ENCODE peak calls at places on chromosomes 4 and X, in six cellular contexts. D is cardiac muscle cell, N is progenitor cell of endocrine pancreas, K is fibroblast of mammary gland, O is RWPE1, A is mucosa of descending colon. I is an unnamed sample.

GRCh38 chr4:21888195-21888976 is 60.2 kb downstream of the KCNIP4 start:
- DNase-seq in K (peak; percentile 97), O (peak; percentile 36), N (no peak), D (peak; percentile 62), A (no peak), I (no peak)

GRCh38 chr4:173436149-173436579 is 37.2 kb upstream of the SCRG1 start:
- DNase-seq in A (no peak), D (peak; percentile 80), K (peak; percentile 93), O (no peak), N (no peak), I (no peak)

GRCh38 chr4:52548818-52549570 is 110.1 kb downstream of the USP46 start:
- DNase-seq in N (no peak), K (no peak), D (no peak), A (no peak), O (no peak), I (no peak)

GRCh38 chrX:16869393-16870094 is 618 bp downstream of the RBBP7 start:
- DNase-seq in O (peak; percentile 5), D (peak; percentile 32), K (no peak), A (peak; percentile 59), N (peak; percentile 45), I (peak; percentile 82)

GRCh38 chrX:76555816-76556215 is 128.3 kb downstream of the MAGEE1 start:
- DNase-seq in K (peak; percentile 32), O (no peak), D (peak; percentile 20), A (no peak), N (no peak), I (no peak)

GRCh38 chr4:168151313-168151712 is 59.0 kb downstream of the ANXA10 start:
- DNase-seq in D (no peak), K (no peak), A (no peak), O (no peak), N (no peak), I (no peak)

GRCh38 chr4:157706134-157706533 is 466.7 kb downstream of the GASK1B start:
- DNase-seq in D (no peak), K (no peak), O (no peak), N (no peak), A (no peak), I (no peak)

GRCh38 chr4:119039779-119040178 is 95.9 kb upstream of the MYOZ2 start:
- DNase-seq in K (no peak), N (no peak), A (no peak), O (no peak), D (no peak), I (no peak)

GRCh38 chrX:107678957-107679740 is 50.8 kb downstream of the PRPS1 start:
- DNase-seq in A (peak; percentile 62), D (peak; percentile 87), O (no peak), N (no peak), K (peak; percentile 97), I (no peak)

GRCh38 chr4:100823066-100823992 is 305.5 kb upstream of the EMCN start:
- DNase-seq in O (peak; percentile 50), D (no peak), N (no peak), K (peak; percentile 2), A (no peak), I (no peak)

GRCh38 chr4:68658672-68659071 is 11.8 kb downstream of the UGT2B15 start:
- DNase-seq in K (no peak), N (no peak), A (no peak), O (no peak), D (no peak), I (no peak)

GRCh38 chrX:100636321-100636991 is at the start of gene TSPAN6:
- DNase-seq in D (peak; percentile 92), N (peak; percentile 74), A (peak; percentile 84), K (peak; percentile 86), O (peak; percentile 79), I (peak; percentile 81)

GRCh38 chr4:99087887-99088484 is 602 bp downstream of the ADH5 start:
- DNase-seq in O (peak; percentile 71), N (no peak), D (peak; percentile 91), A (no peak), K (peak; percentile 87), I (no peak)

GRCh38 chr4:55549888-55550287 is 3.2 kb upstream of the CLOCK start:
- DNase-seq in O (peak; percentile 84), K (peak; percentile 82), D (peak; percentile 20), A (no peak), N (no peak), I (no peak)

GRCh38 chr4:7411896-7412585 is 22.7 kb downstream of the PSAPL1 start:
- DNase-seq in K (no peak), O (no peak), D (no peak), N (no peak), A (no peak), I (peak; percentile 45)

GRCh38 chr4:1523033-1523432 is 116.8 kb upstream of the NKX1-1 start:
- DNase-seq in A (peak; percentile 10), O (no peak), N (no peak), K (no peak), D (no peak), I (no peak)

GRCh38 chr4:17577660-17578481 is 873 bp downstream of the LAP3 start:
- DNase-seq in K (peak; percentile 32), O (no peak), D (peak; percentile 33), A (peak; percentile 71), N (peak; percentile 23), I (no peak)

GRCh38 chr4:15131551-15131950 is 129.3 kb downstream of the CPEB2 start:
- DNase-seq in N (no peak), K (no peak), D (no peak), O (peak; percentile 4), A (no peak), I (no peak)

GRCh38 chrX:71224098-71224708 is 1.2 kb downstream of the GJB1 start:
- DNase-seq in N (no peak), K (no peak), A (no peak), O (no peak), D (no peak), I (no peak)

GRCh38 chr4:118783887-118784286 is 52.0 kb downstream of the SEC24D start:
- DNase-seq in K (peak; percentile 82), A (no peak), D (peak; percentile 56), O (no peak), N (no peak), I (no peak)

GRCh38 chr4:186151499-186151898 is 39.9 kb upstream of the CYP4V2 start:
- DNase-seq in N (no peak), A (no peak), K (no peak), D (no peak), O (no peak), I (peak; percentile 1)

GRCh38 chr4:186669159-186669720 is 54.4 kb downstream of the FAT1 start:
- DNase-seq in K (peak; percentile 72), N (no peak), O (peak; percentile 24), D (peak; percentile 82), A (no peak), I (no peak)

GRCh38 chr4:87516683-87517082 is 12.5 kb downstream of the SPARCL1 start:
- DNase-seq in D (peak; percentile 44), K (no peak), O (no peak), A (no peak), N (no peak), I (no peak)

GRCh38 chr4:964346-965025 is 8.9 kb downstream of the DGKQ start:
- DNase-seq in N (no peak), O (no peak), K (no peak), D (no peak), A (no peak), I (no peak)

GRCh38 chr4:152032722-152033131 is 271.9 kb upstream of the GATB start:
- DNase-seq in K (peak; percentile 82), O (no peak), A (no peak), N (no peak), D (peak; percentile 34), I (peak; percentile 1)

GRCh38 chr4:35500812-35501211 is 743.5 kb downstream of the ARAP2 start:
- DNase-seq in O (no peak), K (no peak), D (no peak), N (no peak), A (no peak), I (no peak)

GRCh38 chr4:96677499-96677898 is 837.6 kb downstream of the PDHA2 start:
- DNase-seq in N (no peak), A (no peak), O (peak; percentile 4), D (peak; percentile 47), K (no peak), I (no peak)

GRCh38 chrX:103187953-103188475 is 26.9 kb upstream of the BEX4 start:
- DNase-seq in D (no peak), O (no peak), K (peak; percentile 8), N (no peak), A (no peak), I (no peak)

GRCh38 chr4:70994069-70994366 is 569 bp downstream of the DCK start:
- DNase-seq in K (peak; percentile 17), A (no peak), N (no peak), O (peak; percentile 35), D (no peak), I (no peak)
- TF ChIP-seq CTCF in K (no peak), A (no peak), N (no peak), O (no peak), D (no peak), I (no peak)

GRCh38 chr4:139655116-139655515 is 10.5 kb upstream of the MGST2 start:
- DNase-seq in D (peak; percentile 73), O (no peak), A (no peak), N (no peak), K (peak; percentile 62), I (no peak)
- TF ChIP-seq CTCF in D (peak; percentile 45), O (peak; percentile 75), A (no peak), N (peak; percentile 45), K (peak; percentile 48), I (peak; percentile 55)

DNA sequence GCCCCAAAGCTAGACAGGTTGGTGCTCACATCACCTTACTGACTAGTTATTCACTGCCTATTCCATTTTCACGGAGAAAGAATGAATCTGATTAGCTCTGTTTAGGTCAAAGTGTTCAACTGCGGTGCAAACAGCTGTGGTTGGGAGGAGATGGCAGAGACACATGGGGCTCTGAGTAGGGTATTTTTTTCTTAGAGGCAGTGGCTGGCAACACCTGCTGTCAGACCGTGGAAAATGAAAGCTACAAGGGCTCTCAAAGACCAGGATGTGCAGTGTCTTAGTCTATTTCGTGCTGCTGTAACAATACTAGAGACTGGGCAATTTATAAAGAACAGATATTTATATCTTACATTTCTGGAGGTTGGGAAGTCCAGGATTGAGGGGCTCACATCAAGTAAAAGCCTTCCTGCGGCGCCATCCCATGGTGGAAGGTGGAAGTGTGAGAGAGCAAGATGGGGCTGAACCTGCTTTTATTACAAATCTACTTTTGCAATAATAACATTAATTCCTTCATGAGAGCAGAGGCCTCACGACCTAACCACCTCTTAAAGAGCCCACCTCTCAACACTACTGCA is 10.6 kb downstream of the NYX start:
- DNase-seq in O (no peak), D (no peak), N (no peak), K (no peak), A (no peak), I (no peak)
- TF ChIP-seq CTCF in O (no peak), D (peak; percentile 31), N (peak; percentile 13), K (peak; percentile 26), A (no peak), I (no peak)

DNA sequence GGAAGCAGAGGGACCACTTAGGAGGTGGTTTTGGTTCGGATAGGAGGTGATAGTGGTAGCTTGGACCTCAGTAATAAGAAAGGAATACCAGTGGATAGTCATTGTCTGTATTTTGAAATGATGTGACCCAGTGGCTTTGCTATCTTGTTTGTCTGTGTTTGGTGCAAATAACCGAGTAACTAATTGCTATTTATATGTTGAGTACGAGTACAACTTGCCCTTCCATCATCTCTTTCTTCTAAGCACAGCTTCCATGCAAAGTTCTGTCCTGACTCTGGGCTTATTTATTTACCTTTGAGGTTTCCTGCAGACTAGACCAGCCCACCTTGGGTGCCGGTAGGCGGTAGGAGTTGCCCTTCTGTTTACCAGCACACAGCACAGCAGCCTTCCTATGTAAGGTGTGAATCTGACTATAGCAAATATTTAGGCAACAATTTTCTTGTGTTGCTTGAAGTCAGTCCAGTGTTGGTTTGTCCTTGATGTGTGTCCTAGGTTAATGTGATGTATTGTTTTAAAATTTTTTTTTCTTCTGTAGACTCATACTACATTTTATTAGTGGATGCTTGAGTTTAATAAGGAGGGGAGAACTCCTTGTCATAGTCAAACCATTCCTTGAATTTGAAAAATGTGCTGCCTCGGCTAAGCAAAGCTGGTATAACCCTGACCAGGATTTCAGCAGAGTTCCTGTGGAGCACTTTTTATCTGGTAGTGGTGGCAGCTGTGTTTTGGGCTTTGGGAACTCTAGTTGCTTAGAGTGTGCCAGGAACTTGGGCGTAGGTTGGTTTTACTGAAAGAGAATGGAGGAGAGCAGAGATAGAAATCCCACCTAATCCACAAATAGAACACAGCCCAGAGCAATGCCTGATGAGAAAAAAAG is 21.9 kb downstream of the PTTG2 start:
- DNase-seq in K (no peak), A (no peak), D (peak; percentile 30), O (no peak), N (no peak), I (no peak)
- TF ChIP-seq CTCF in K (no peak), A (no peak), D (no peak), O (no peak), N (no peak), I (no peak)